ENCODE peak calls at places on chromosome 6, in nine cellular contexts. X is NCI-H1694 treated with DMSO at 0.1 percent for 48 hours; F is HFF-Myc; L is CD8-positive, alpha-beta T cell; A is WERI-Rb-1; W is NCI-H2171 treated with DMSO at 0.1 percent for 48 hours; B is activated CD4-positive, CD25-positive, alpha-beta regulatory T cell; N is activated CD4-positive, alpha-beta T cell treated with anti-CD3 and anti-CD28 coated beads, Interleukin-2, amount 10 ng/mL, durations not matched to agents 7 days and 5 days; Y is NCI-H1092. I is an unnamed sample.

GRCh38 chr6:37648465-37649330 is 49.0 kb downstream of the MDGA1 start:
- DNase-seq in X (no peak), F (no peak), L (no peak), A (no peak), W (no peak), B (no peak), N (peak), Y (no peak), I (no peak)

GRCh38 chr6:92495246-92495645 is 924.1 kb downstream of the EPHA7 start:
- DNase-seq in X (no peak), F (no peak), L (no peak), A (no peak), W (no peak), B (no peak), N (no peak), Y (no peak), I (no peak)

GRCh38 chr6:79570129-79570801 is 33.0 kb upstream of the LCA5 start:
- DNase-seq in X (peak), F (no peak), L (no peak), A (no peak), W (peak), B (no peak), N (no peak), Y (no peak), I (peak)

GRCh38 chr6:22447191-22447590 is 122.2 kb upstream of the HDGFL1 start:
- DNase-seq in X (no peak), F (no peak), L (no peak), A (peak), W (peak), B (no peak), N (no peak), Y (no peak), I (no peak)

GRCh38 chr6:16129623-16130243 is 847 bp downstream of the MYLIP start:
- DNase-seq in X (peak), F (no peak), L (peak), A (peak), W (peak), B (peak), N (peak), Y (no peak), I (no peak)

GRCh38 chr6:24307881-24308280 is 50.0 kb downstream of the DCDC2 start:
- DNase-seq in X (no peak), F (no peak), L (no peak), A (no peak), W (no peak), B (no peak), N (no peak), Y (no peak), I (peak)

GRCh38 chr6:168525926-168526630 is 85.1 kb downstream of the SMOC2 start:
- DNase-seq in X (no peak), F (no peak), L (no peak), A (no peak), W (no peak), B (no peak), N (no peak), Y (peak), I (no peak)

GRCh38 chr6:32109114-32109764 is at the start of gene TNXB:
- DNase-seq in X (no peak), F (no peak), L (no peak), A (no peak), W (no peak), B (no peak), N (no peak), Y (no peak), I (no peak)

GRCh38 chr6:166520905-166521834 is 65.3 kb downstream of the RAMACL start:
- DNase-seq in X (no peak), F (no peak), L (no peak), A (no peak), W (no peak), B (no peak), N (no peak), Y (no peak), I (peak)

GRCh38 chr6:32529697-32530429 is at the start of gene HLA-DRB5:
- DNase-seq in X (no peak), F (no peak), L (no peak), A (no peak), W (no peak), B (no peak), N (peak), Y (no peak), I (no peak)

GRCh38 chr6:1262704-1263038 is 49.2 kb upstream of the FOXQ1 start:
- DNase-seq in X (no peak), F (no peak), L (no peak), A (no peak), W (no peak), B (no peak), N (no peak), Y (no peak), I (no peak)

GRCh38 chr6:75643173-75643572 is 41.5 kb downstream of the SENP6 start:
- DNase-seq in X (no peak), F (peak), L (no peak), A (no peak), W (no peak), B (no peak), N (no peak), Y (no peak), I (no peak)

GRCh38 chr6:127737009-127737486 is 160.1 kb downstream of the C6orf58 start:
- DNase-seq in X (peak), F (peak), L (peak), A (peak), W (peak), B (no peak), N (peak), Y (peak), I (peak)

GRCh38 chr6:2916354-2916925 is 13.3 kb upstream of the SERPINB9 start:
- DNase-seq in X (no peak), F (no peak), L (no peak), A (no peak), W (no peak), B (no peak), N (no peak), Y (no peak), I (no peak)

GRCh38 chr6:156379946-156380707 is 397.1 kb upstream of the ARID1B start:
- DNase-seq in X (peak), F (peak), L (no peak), A (no peak), W (no peak), B (no peak), N (no peak), Y (no peak), I (peak)

GRCh38 chr6:52155791-52156576 is 30.2 kb upstream of the IL17A start:
- DNase-seq in X (no peak), F (peak), L (no peak), A (no peak), W (no peak), B (no peak), N (no peak), Y (no peak), I (no peak)

GRCh38 chr6:46521464-46521971 is 30.3 kb upstream of the RCAN2 start:
- DNase-seq in X (no peak), F (no peak), L (no peak), A (no peak), W (no peak), B (no peak), N (no peak), Y (no peak), I (peak)

GRCh38 chr6:43665376-43665775 is 20.5 kb downstream of the RSPH9 start:
- DNase-seq in X (no peak), F (no peak), L (no peak), A (no peak), W (no peak), B (no peak), N (no peak), Y (no peak), I (no peak)

GRCh38 chr6:73942581-73942980 is 246.6 kb downstream of the CD109 start:
- DNase-seq in X (no peak), F (no peak), L (no peak), A (no peak), W (no peak), B (no peak), N (no peak), Y (no peak), I (peak)

GRCh38 chr6:12324096-12324495 is 33.9 kb downstream of the EDN1 start:
- DNase-seq in X (no peak), F (peak), L (no peak), A (no peak), W (no peak), B (no peak), N (no peak), Y (no peak), I (peak)

GRCh38 chr6:121413831-121414368 is 21.5 kb upstream of the GJA1 start:
- DNase-seq in X (no peak), F (no peak), L (no peak), A (no peak), W (no peak), B (no peak), N (no peak), Y (no peak), I (no peak)

GRCh38 chr6:150176659-150177058 is 33.8 kb downstream of the PPP1R14C start:
- DNase-seq in X (no peak), F (no peak), L (no peak), A (no peak), W (no peak), B (no peak), N (no peak), Y (no peak), I (no peak)

GRCh38 chr6:81822584-81822983 is 70.1 kb upstream of the TENT5A start:
- DNase-seq in X (no peak), F (no peak), L (no peak), A (no peak), W (no peak), B (no peak), N (no peak), Y (no peak), I (no peak)